ENCODE peak calls at places on chromosome 12, in five cellular contexts. A, L, G, I and F are unnamed samples.

GRCh38 chr12:4107436-4107878 is 166.1 kb upstream of the CCND2 start:
- DNase-seq in A (peak; percentile 26), L (no peak), G (no peak), I (peak; percentile 53), F (peak; percentile 29)

GRCh38 chr12:2295941-2296461 is 243.2 kb downstream of the CACNA1C start:
- DNase-seq in A (no peak), L (no peak), G (no peak), I (no peak), F (no peak)

GRCh38 chr12:15757553-15758255 is 31.5 kb downstream of the EPS8 start:
- DNase-seq in A (peak; percentile 40), L (peak; percentile 29), G (peak; percentile 27), I (no peak), F (no peak)

GRCh38 chr12:107328442-107329133 is 235.2 kb upstream of the CRY1 start:
- DNase-seq in A (no peak), L (no peak), G (no peak), I (no peak), F (no peak)

GRCh38 chr12:108729612-108730336 is 1.5 kb downstream of the CORO1C start:
- DNase-seq in A (no peak), L (no peak), G (no peak), I (no peak), F (no peak)

GRCh38 chr12:111359231-111359913 is 9.5 kb downstream of the PHETA1 start:
- DNase-seq in A (no peak), L (no peak), G (no peak), I (no peak), F (no peak)

GRCh38 chr12:96261557-96261956 is 67.4 kb downstream of the ELK3 start:
- DNase-seq in A (no peak), L (no peak), G (no peak), I (no peak), F (no peak)

GRCh38 chr12:7712841-7713442 is 1.7 kb downstream of the DPPA3 start:
- DNase-seq in A (no peak), L (no peak), G (no peak), I (peak; percentile 53), F (no peak)

GRCh38 chr12:109545826-109546225 is 27.5 kb downstream of the MMAB start:
- DNase-seq in A (no peak), L (no peak), G (no peak), I (no peak), F (no peak)

GRCh38 chr12:40010899-40011774 is 94.7 kb downstream of the SLC2A13 start:
- DNase-seq in A (peak; percentile 44), L (peak; percentile 45), G (peak; percentile 49), I (no peak), F (peak; percentile 35)

GRCh38 chr12:124387510-124387855 is 92.6 kb downstream of the RFLNA start:
- DNase-seq in A (peak; percentile 38), L (peak; percentile 82), G (no peak), I (no peak), F (no peak)
- H3K4me1 ChIP-seq in A (peaks cover 35% of the 10 kb centered on the region), L (peaks cover 58% of the 10 kb centered on the region), G (peaks cover 14% of the 10 kb centered on the region), I (peaks cover 15% of the 10 kb centered on the region), F (peaks cover 12% of the 10 kb centered on the region)

GRCh38 chr12:22543246-22544037 is 900 bp downstream of the C2CD5 start:
- DNase-seq in A (peak; percentile 39), L (peak; percentile 58), G (peak; percentile 39), I (peak; percentile 53), F (peak; percentile 32)

GRCh38 chr12:22541496-22541895 is 2.8 kb downstream of the C2CD5 start:
- DNase-seq in A (no peak), L (no peak), G (no peak), I (no peak), F (no peak)

GRCh38 chr12:22538336-22538735 is 6.0 kb downstream of the C2CD5 start:
- DNase-seq in A (no peak), L (no peak), G (no peak), I (no peak), F (no peak)

GRCh38 chr12:22539055-22539454 is 5.3 kb downstream of the C2CD5 start:
- DNase-seq in A (no peak), L (no peak), G (no peak), I (no peak), F (no peak)

DNA sequence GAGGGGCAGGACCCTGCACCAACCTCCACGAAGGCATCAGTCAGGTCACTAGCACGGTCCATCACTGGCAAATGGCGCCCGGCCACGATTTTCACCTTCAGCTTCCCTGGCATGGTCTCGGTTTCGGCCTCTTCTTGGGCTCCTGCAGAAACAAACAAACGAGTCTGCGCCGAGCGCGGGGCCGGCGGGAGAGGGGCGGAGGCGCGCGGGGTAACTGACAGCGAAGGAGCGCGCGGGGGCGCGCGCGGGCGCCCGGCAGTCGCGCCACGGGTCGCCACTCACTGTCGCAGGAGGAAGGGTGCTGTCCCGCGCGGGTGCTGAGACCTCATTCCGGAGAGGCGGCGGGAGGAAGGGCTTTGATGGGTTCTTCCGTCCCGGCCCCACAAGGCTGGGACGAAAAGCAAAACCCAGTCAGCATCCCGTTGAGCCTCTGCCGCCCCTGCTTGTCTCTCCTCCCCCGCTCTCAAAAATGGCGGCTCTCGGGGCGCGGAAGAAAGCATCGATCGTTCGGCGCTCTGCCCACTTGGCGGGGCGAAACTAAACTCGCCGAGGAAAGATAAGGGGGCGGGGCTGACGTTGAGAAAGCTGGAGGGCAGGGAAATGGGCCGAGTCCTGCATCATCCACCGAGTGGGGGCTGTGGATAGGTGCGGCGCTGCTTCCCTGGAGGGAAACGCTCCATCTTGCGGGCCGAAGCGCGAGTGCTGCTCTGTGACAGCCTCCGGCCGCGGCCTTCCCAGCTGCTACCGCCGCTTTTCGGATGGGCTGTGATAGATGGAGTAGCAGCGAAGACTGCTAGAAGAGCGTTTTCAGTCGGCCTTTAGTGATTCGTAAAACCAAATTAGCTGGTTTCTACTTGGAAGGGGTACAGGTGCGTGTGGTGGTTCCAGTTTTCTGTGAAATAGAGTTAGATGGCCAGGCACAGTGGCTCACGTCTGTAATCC is at the start of gene C2CD5:
- DNase-seq in A (peak; percentile 98), L (peak; percentile 97), G (peak; percentile 98), I (peak; percentile 87), F (peak; percentile 94)
- TF ChIP-seq POLR2A in A (peak; percentile 79), L (peak; percentile 52), G (peak; percentile 73), I (no peak), F (peak; percentile 67)

DNA sequence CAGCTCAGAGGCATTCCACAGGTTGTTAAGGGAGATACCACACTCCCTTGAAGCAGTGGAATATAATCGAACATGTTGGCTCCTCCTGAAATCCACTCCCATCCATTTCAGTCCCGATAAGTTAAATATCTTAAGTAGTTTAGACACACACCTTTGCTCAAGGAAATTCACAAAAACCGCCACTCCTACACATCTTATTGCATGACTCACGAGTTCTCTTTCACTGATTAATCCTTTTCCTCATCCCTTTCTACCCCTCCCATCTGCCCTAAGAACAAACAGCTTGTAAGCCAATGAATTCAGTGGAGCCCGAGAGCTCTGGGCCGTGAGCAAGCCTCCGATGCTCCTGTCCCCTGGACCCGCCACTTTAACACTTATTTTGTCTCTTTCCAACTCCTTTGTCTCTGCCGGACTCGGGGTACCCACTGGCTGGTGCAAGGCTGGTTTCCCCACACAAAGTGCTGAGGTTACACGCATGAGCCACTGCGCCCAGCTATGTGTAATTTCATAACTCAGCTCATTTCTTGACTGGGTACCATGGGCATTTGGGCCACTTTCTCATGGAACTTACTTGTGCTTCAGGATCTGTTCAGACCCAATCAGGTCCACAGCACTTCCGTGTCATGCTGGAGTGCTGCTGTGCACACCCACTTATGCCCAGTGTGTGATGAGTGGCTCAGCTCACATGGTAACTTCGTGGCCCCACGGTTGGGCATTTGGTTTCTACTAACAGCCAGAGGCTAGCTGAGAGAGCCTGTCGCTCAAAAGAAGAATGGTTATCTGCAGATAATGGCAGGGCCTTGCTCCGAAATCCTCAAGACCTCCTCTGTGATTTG is 171.8 kb upstream of the ALG10B start:
- DNase-seq in A (no peak), L (no peak), G (no peak), I (no peak), F (no peak)
- H3K4me3 ChIP-seq in A (no peak overlapping the region), L (no peak overlapping the region), G (no peak overlapping the region), I (no peak overlapping the region), F (no peak overlapping the region)

DNA sequence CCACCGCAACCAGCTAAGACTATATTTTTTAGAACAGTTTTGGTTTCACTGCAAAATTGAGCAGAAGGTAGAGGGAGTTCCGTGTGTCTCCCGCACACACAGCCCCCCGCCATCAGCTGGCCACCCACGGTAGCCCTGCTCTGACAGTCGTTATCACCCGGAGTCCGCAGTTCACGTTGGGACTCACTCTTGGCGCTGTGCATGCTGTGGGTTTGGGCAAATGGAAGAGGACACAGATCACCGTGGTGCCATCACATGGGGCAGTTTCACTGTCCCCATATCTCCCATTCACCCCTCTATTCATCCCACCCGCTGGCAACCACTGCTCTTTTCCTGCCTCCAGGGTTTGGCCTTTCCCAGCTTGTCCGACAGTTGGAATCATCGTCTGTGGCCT is 31.8 kb upstream of the ULK1 start:
- DNase-seq in A (no peak), L (no peak), G (no peak), I (no peak), F (no peak)
- H3K4me1 ChIP-seq in A (no peaks in the 10 kb centered on the region), L (no peaks in the 10 kb centered on the region), G (no peaks in the 10 kb centered on the region), I (peaks cover 16% of the 10 kb centered on the region), F (no peaks in the 10 kb centered on the region)